ENCODE peak calls at places on chromosome 3, in five cellular contexts. H is type B pancreatic cell, Z is mammary epithelial cell, O is GM13976, F is WTC11. K is an unnamed sample.

GRCh38 chr3:180252683-180253082 is 215.9 kb upstream of the PEX5L start:
- DNase-seq in H (no peak), O (no peak), F (no peak), Z (peak), K (no peak)

GRCh38 chr3:52983336-52983807 is 62.5 kb downstream of the SFMBT1 start:
- DNase-seq in H (no peak), Z (no peak), O (peak), F (no peak), K (peak)

GRCh38 chr3:155766206-155766605 is 21.3 kb upstream of the PLCH1 start:
- DNase-seq in O (no peak), Z (peak), H (no peak), F (no peak), K (no peak)

GRCh38 chr3:40432793-40433192 is 24.3 kb upstream of the RPL14 start:
- DNase-seq in Z (peak), O (no peak), H (no peak), F (no peak), K (no peak)

GRCh38 chr3:129469026-129469425 is 29.0 kb downstream of the IFT122 start:
- DNase-seq in F (no peak), O (no peak), Z (no peak), H (no peak), K (no peak)

GRCh38 chr3:195150194-195151118 is 120.5 kb downstream of the XXYLT1 start:
- DNase-seq in Z (no peak), O (peak), F (no peak), H (no peak), K (no peak)

GRCh38 chr3:77320514-77320913 is 280.6 kb downstream of the ROBO2 start:
- DNase-seq in Z (no peak), O (no peak), F (no peak), H (no peak), K (peak)

GRCh38 chr3:106176734-106177133 is 307.9 kb upstream of the CBLB start:
- DNase-seq in O (peak), Z (no peak), H (no peak), F (no peak), K (peak)

GRCh38 chr3:197189633-197190032 is 108.8 kb downstream of the DLG1 start:
- DNase-seq in F (no peak), O (no peak), H (no peak), Z (peak), K (no peak)

GRCh38 chr3:169818330-169818729 is 5.6 kb upstream of the LRRC34 start:
- DNase-seq in H (no peak), F (no peak), O (no peak), Z (no peak), K (no peak)

GRCh38 chr3:126464494-126464893 is 11.2 kb downstream of the ZXDC start:
- DNase-seq in Z (no peak), H (no peak), F (no peak), O (no peak), K (no peak)

GRCh38 chr3:155262295-155262694 is 31.2 kb downstream of the STRIT1 start:
- DNase-seq in H (no peak), O (no peak), F (no peak), Z (peak), K (no peak)

GRCh38 chr3:71022552-71023335 is 560.8 kb downstream of the FOXP1 start:
- DNase-seq in H (no peak), Z (peak), O (no peak), F (peak), K (no peak)

GRCh38 chr3:169505577-169506155 is 157.8 kb downstream of the MECOM start:
- DNase-seq in F (peak), O (no peak), H (no peak), Z (no peak), K (no peak)

GRCh38 chr3:39903253-39903652 is 93.8 kb downstream of the MYRIP start:
- DNase-seq in F (no peak), H (no peak), O (no peak), Z (no peak), K (no peak)

GRCh38 chr3:113514265-113514769 is 639 bp downstream of the SPICE1 start:
- DNase-seq in H (no peak), O (no peak), Z (no peak), F (no peak), K (no peak)

GRCh38 chr3:159854500-159855124 is 134.0 kb upstream of the IL12A start:
- DNase-seq in Z (peak), O (no peak), F (no peak), H (no peak), K (no peak)

GRCh38 chr3:146912233-146913015 is 307.3 kb upstream of the PLSCR5 start:
- DNase-seq in O (no peak), F (no peak), H (no peak), Z (no peak), K (no peak)
- TF ChIP-seq CTCF in O (no peak), F (no peak), H (no peak), Z (no peak), K (no peak)

DNA sequence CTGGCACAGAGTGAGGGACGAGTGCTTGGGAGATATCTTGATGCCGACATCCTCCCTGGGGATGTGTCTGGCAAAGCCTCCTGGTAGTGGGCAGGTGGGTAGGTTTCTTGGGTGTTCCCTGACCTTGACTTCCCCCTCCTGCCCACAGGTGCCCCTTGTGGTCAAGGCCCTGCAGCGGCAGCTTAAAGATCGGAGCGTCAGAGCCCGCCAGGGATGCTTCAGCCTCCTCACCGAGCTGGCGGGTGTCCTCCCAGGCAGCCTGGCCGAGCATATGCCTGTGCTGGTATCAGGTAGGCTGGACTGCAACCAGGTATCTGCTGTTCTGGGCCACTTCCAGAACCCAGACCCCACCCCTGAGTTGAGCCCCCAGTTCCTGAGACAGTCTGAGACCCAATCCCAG is 19.2 kb downstream of the CAND2 start:
- DNase-seq in Z (no peak), H (no peak), O (no peak), F (peak), K (no peak)
- TF ChIP-seq CTCF in Z (no peak), H (no peak), O (no peak), F (no peak), K (no peak)

DNA sequence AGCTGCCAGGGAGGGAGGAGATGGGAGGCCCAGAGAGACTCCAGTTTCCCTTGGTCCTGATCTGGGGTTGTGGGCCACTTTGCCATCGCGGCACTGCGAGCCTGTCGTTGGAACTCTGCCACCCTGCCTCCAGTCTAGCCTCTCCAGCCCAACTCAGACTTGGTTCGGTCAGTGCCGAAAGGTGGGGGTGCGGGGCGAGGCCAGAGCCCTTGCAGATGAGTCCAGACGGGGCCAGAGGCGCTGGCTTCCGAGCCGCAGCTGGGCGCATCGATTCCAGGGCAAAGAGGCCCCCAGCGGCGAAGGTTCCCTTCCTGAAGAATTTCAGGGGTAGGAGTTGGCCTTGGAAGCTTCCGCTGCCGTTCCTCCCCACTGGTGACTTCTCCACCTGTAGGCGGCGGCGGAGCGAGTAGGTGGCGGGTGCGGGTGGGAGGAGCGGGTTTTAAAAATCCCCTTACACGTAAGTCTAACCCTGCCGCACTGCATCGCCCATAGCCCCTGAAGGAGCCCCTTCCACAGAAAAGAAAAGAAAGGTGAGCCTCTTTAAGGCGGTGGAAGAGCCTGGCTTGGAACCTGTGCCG is 5.1 kb downstream of the WNT5A start:
- DNase-seq in Z (no peak), O (peak), H (no peak), F (peak), K (no peak)
- TF ChIP-seq CTCF in Z (no peak), O (no peak), H (peak), F (no peak), K (no peak)

GRCh38 chr3:35785540-35785939 is 146.2 kb downstream of the ARPP21 start:
- DNase-seq in O (no peak), Z (no peak), F (no peak), H (no peak), K (peak)

GRCh38 chr3:35793668-35794067 is 154.3 kb downstream of the ARPP21 start:
- DNase-seq in F (no peak), O (no peak), H (no peak), Z (no peak), K (no peak)

GRCh38 chr3:35790764-35791163 is 151.4 kb downstream of the ARPP21 start:
- DNase-seq in O (no peak), Z (no peak), H (no peak), F (no peak), K (no peak)

GRCh38 chr3:35784162-35784561 is 144.8 kb downstream of the ARPP21 start:
- DNase-seq in O (no peak), H (no peak), Z (no peak), F (no peak), K (no peak)

GRCh38 chr3:35789039-35789438 is 149.7 kb downstream of the ARPP21 start:
- DNase-seq in F (no peak), Z (no peak), O (no peak), H (no peak), K (no peak)
- TF ChIP-seq CTCF in F (no peak), Z (no peak), O (no peak), H (no peak), K (no peak)

GRCh38 chr3:127747751-127748521 is 74.4 kb downstream of the MGLL start:
- DNase-seq in H (no peak), O (no peak), Z (peak), F (no peak), K (no peak)
- TF ChIP-seq CTCF in H (no peak), O (no peak), Z (peak), F (no peak), K (no peak)